ENCODE peak calls at places on chromosomes 5 and 9, in ten cellular contexts. One of them, this sample, is unnamed. For H3K27me3, the result is how much of the 10 kb centered on the place peaks cover.

GRCh38 chr5:34811691-34812090 is 27.3 kb upstream of the TTC23L start:
- DNase-seq in heart left ventricle: no peak
- DNase-seq in spleen: no peak
- DNase-seq in adrenal gland: no peak
- DNase-seq in prostate gland: no peak
- DNase-seq in transverse colon: no peak
- DNase-seq in stomach: no peak
- DNase-seq in breast epithelium: no peak
- DNase-seq in body of pancreas: no peak
- DNase-seq in IMR-90: no peak
- DNase-seq in this sample: no peak

GRCh38 chr5:57692582-57693487 is 210.2 kb upstream of the ACTBL2 start:
- DNase-seq in stomach: peak
- DNase-seq in IMR-90: peak
- DNase-seq in prostate gland: no peak
- DNase-seq in breast epithelium: peak
- DNase-seq in adrenal gland: peak
- DNase-seq in spleen: no peak
- DNase-seq in body of pancreas: peak
- DNase-seq in transverse colon: peak
- DNase-seq in heart left ventricle: peak
- DNase-seq in this sample: peak

GRCh38 chr9:114442022-114442421 is 54.2 kb upstream of the AKNA start:
- DNase-seq in prostate gland: no peak
- DNase-seq in IMR-90: no peak
- DNase-seq in breast epithelium: no peak
- DNase-seq in adrenal gland: no peak
- DNase-seq in body of pancreas: no peak
- DNase-seq in stomach: no peak
- DNase-seq in transverse colon: no peak
- DNase-seq in spleen: no peak
- DNase-seq in heart left ventricle: no peak
- DNase-seq in this sample: no peak

GRCh38 chr5:149633671-149634350 is 52.5 kb downstream of the ARHGEF37 start:
- DNase-seq in stomach: no peak
- DNase-seq in body of pancreas: no peak
- DNase-seq in IMR-90: peak
- DNase-seq in transverse colon: no peak
- DNase-seq in spleen: no peak
- DNase-seq in breast epithelium: no peak
- DNase-seq in adrenal gland: no peak
- DNase-seq in heart left ventricle: no peak
- DNase-seq in prostate gland: no peak
- DNase-seq in this sample: no peak

GRCh38 chr9:130104413-130105193 is 50.9 kb downstream of the GPR107 start:
- DNase-seq in breast epithelium: peak
- DNase-seq in spleen: no peak
- DNase-seq in transverse colon: no peak
- DNase-seq in IMR-90: no peak
- DNase-seq in heart left ventricle: no peak
- DNase-seq in prostate gland: no peak
- DNase-seq in body of pancreas: no peak
- DNase-seq in adrenal gland: no peak
- DNase-seq in stomach: no peak
- DNase-seq in this sample: no peak

GRCh38 chr9:112712678-112713077 is 5.2 kb downstream of the INIP start:
- DNase-seq in breast epithelium: no peak
- DNase-seq in heart left ventricle: no peak
- DNase-seq in body of pancreas: no peak
- DNase-seq in stomach: no peak
- DNase-seq in spleen: no peak
- DNase-seq in adrenal gland: no peak
- DNase-seq in IMR-90: no peak
- DNase-seq in transverse colon: no peak
- DNase-seq in prostate gland: no peak
- DNase-seq in this sample: no peak

GRCh38 chr9:101536351-101536750 is 2.7 kb downstream of the RNF20 start:
- DNase-seq in breast epithelium: no peak
- DNase-seq in adrenal gland: no peak
- DNase-seq in stomach: no peak
- DNase-seq in heart left ventricle: no peak
- DNase-seq in spleen: no peak
- DNase-seq in body of pancreas: no peak
- DNase-seq in IMR-90: peak
- DNase-seq in transverse colon: no peak
- DNase-seq in prostate gland: no peak
- DNase-seq in this sample: no peak

GRCh38 chr9:123478967-123479602 is 123.1 kb downstream of the CRB2 start:
- DNase-seq in breast epithelium: no peak
- DNase-seq in IMR-90: no peak
- DNase-seq in stomach: no peak
- DNase-seq in spleen: peak
- DNase-seq in prostate gland: no peak
- DNase-seq in transverse colon: no peak
- DNase-seq in body of pancreas: no peak
- DNase-seq in heart left ventricle: no peak
- DNase-seq in adrenal gland: no peak
- DNase-seq in this sample: no peak

GRCh38 chr5:126692971-126693370 is 84.0 kb upstream of the LMNB1 start:
- DNase-seq in body of pancreas: no peak
- DNase-seq in prostate gland: no peak
- DNase-seq in heart left ventricle: no peak
- DNase-seq in stomach: no peak
- DNase-seq in spleen: no peak
- DNase-seq in transverse colon: no peak
- DNase-seq in breast epithelium: no peak
- DNase-seq in IMR-90: no peak
- DNase-seq in adrenal gland: no peak
- DNase-seq in this sample: no peak

GRCh38 chr5:128144491-128144890 is 60.9 kb downstream of the SLC12A2 start:
- DNase-seq in heart left ventricle: no peak
- DNase-seq in stomach: no peak
- DNase-seq in IMR-90: peak
- DNase-seq in body of pancreas: no peak
- DNase-seq in spleen: no peak
- DNase-seq in transverse colon: no peak
- DNase-seq in prostate gland: no peak
- DNase-seq in adrenal gland: no peak
- DNase-seq in breast epithelium: no peak
- DNase-seq in this sample: no peak

GRCh38 chr9:13778486-13779110 is 499.1 kb upstream of the MPDZ start:
- DNase-seq in prostate gland: no peak
- DNase-seq in stomach: no peak
- DNase-seq in spleen: no peak
- DNase-seq in heart left ventricle: no peak
- DNase-seq in IMR-90: peak
- DNase-seq in adrenal gland: no peak
- DNase-seq in breast epithelium: no peak
- DNase-seq in transverse colon: no peak
- DNase-seq in body of pancreas: no peak
- DNase-seq in this sample: no peak

GRCh38 chr9:89744730-89745129 is 139.9 kb downstream of the GADD45G start:
- DNase-seq in heart left ventricle: no peak
- DNase-seq in prostate gland: no peak
- DNase-seq in adrenal gland: no peak
- DNase-seq in spleen: no peak
- DNase-seq in IMR-90: no peak
- DNase-seq in breast epithelium: no peak
- DNase-seq in body of pancreas: no peak
- DNase-seq in stomach: no peak
- DNase-seq in transverse colon: no peak
- DNase-seq in this sample: no peak

GRCh38 chr5:56269216-56269927 is 36.2 kb upstream of the ANKRD55 start:
- DNase-seq in body of pancreas: no peak
- DNase-seq in IMR-90: peak
- DNase-seq in heart left ventricle: no peak
- DNase-seq in spleen: no peak
- DNase-seq in breast epithelium: no peak
- DNase-seq in adrenal gland: no peak
- DNase-seq in transverse colon: no peak
- DNase-seq in stomach: no peak
- DNase-seq in prostate gland: no peak
- DNase-seq in this sample: peak

GRCh38 chr9:847505-847904 is 6.0 kb downstream of the DMRT1 start:
- DNase-seq in heart left ventricle: no peak
- DNase-seq in breast epithelium: no peak
- DNase-seq in IMR-90: no peak
- DNase-seq in transverse colon: no peak
- DNase-seq in adrenal gland: no peak
- DNase-seq in prostate gland: no peak
- DNase-seq in body of pancreas: no peak
- DNase-seq in spleen: no peak
- DNase-seq in stomach: no peak
- DNase-seq in this sample: no peak
- H3K27me3 ChIP-seq in heart left ventricle: under half
- H3K27me3 ChIP-seq in breast epithelium: under half
- H3K27me3 ChIP-seq in IMR-90: under half
- H3K27me3 ChIP-seq in transverse colon: half or more
- H3K27me3 ChIP-seq in adrenal gland: under half
- H3K27me3 ChIP-seq in prostate gland: under half
- H3K27me3 ChIP-seq in body of pancreas: under half
- H3K27me3 ChIP-seq in spleen: half or more
- H3K27me3 ChIP-seq in stomach: under half
- H3K27me3 ChIP-seq in this sample: under half

DNA sequence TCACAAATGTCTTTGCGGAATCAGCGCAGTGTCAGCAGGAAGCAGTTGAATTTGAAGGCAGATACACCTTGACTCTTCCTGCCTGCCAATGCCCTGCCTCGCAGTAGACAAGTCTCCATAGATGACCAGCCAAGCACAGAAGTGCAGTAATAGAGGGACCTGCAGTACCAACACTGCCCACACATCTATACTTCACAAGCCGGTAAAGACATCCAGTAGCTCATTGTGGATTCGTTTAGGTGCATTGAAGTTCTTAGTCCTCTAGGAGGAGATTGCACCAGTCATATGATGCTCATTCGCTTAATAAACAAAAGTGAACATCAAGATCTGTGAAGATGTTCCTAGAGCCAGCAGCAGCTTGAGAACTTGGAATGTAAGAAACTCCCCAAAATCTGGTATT is 7.1 kb upstream of the IFNA2 start:
- DNase-seq in adrenal gland: no peak
- DNase-seq in stomach: no peak
- DNase-seq in spleen: no peak
- DNase-seq in breast epithelium: no peak
- DNase-seq in prostate gland: no peak
- DNase-seq in IMR-90: no peak
- DNase-seq in heart left ventricle: no peak
- DNase-seq in transverse colon: no peak
- DNase-seq in body of pancreas: no peak
- DNase-seq in this sample: no peak
- TF ChIP-seq CTCF in adrenal gland: no peak
- TF ChIP-seq CTCF in stomach: no peak
- TF ChIP-seq CTCF in spleen: peak
- TF ChIP-seq CTCF in breast epithelium: peak
- TF ChIP-seq CTCF in prostate gland: no peak
- TF ChIP-seq CTCF in IMR-90: no peak
- TF ChIP-seq CTCF in heart left ventricle: no peak
- TF ChIP-seq CTCF in transverse colon: peak
- TF ChIP-seq CTCF in body of pancreas: no peak
- TF ChIP-seq CTCF in this sample: no peak

DNA sequence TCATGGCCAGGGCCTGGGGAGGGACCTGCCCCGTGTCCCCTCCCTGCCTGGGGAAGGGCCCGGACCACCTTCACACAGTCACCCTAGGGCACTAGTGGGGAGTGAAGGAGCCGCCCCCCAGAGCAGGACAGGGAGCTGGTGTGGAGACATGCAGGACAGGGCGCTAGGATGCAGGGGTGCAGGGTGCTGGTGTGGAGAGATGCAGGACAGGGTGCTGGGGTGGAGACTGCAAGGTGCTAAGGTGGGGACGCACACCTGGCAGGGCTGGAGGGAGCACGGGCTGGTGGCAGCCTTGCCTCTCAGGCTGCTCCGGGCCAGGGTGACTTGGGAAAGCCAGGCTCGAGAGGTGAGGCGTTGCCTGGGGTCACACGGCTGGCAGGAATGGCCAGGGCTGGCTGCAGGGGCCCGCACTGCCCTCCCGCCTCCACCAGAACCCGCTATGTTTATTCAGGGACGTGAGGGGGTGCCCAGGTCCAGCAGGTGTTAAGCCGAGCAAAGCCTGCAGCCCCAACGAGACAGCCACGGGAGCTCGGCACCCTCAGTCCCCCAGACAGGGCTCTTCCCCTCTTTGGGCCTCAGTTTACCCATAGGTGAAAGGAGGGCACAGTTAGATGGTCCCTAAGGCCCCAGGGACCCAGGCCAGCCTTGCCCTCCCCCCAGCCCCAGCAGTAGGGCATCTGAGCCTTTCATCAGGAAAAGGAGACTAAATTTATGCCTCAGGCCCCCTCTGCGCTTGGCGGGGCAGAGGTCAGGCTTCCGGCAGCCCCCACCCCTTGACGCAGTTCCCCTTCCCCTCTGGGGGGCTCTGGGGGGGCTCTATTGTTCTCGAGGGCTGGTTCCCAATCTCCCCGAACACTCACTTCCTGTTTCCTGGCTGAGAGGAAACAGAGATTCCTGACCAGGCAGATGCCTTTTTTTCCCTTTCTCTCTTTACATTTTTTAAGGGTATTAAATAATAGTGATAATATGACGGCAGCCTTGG is 7.2 kb upstream of the EGFL7 start:
- DNase-seq in stomach: no peak
- DNase-seq in prostate gland: no peak
- DNase-seq in body of pancreas: peak
- DNase-seq in transverse colon: no peak
- DNase-seq in heart left ventricle: peak
- DNase-seq in adrenal gland: no peak
- DNase-seq in IMR-90: no peak
- DNase-seq in spleen: peak
- DNase-seq in breast epithelium: no peak
- DNase-seq in this sample: no peak
- TF ChIP-seq POLR2A in stomach: no peak
- TF ChIP-seq POLR2A in prostate gland: no peak
- TF ChIP-seq POLR2A in body of pancreas: no peak
- TF ChIP-seq POLR2A in transverse colon: no peak
- TF ChIP-seq POLR2A in heart left ventricle: no peak
- TF ChIP-seq POLR2A in adrenal gland: no peak
- TF ChIP-seq POLR2A in IMR-90: no peak
- TF ChIP-seq POLR2A in spleen: no peak
- TF ChIP-seq POLR2A in breast epithelium: no peak
- TF ChIP-seq POLR2A in this sample: no peak

DNA sequence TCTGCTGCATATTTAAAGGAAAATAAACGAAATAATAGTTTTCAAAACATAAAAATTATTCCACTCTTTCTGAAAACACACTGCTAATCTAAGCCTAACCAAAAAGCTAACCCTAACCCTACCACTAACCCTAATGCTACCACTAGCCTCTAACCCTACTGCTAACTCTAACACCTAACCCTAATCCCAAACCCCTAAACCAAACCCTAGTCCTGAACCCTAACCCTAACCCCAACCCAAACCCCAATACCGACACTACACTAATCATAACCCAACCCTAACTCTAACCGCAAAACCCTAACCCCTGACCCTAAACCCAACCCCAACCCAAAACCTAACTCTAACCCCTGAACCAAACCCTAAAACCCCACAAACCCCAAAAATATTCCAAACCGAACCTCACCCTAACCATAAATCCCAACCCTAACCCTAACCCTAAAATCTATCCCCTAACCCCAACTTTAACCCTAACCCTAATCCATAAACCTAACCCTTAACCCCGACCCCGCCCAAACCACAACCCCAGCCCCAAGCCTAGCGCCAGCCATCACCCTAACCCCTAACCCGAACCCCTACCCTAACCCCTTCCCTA is 41.9 kb upstream of the PLEKHG4B start:
- DNase-seq in body of pancreas: no peak
- DNase-seq in adrenal gland: no peak
- DNase-seq in IMR-90: no peak
- DNase-seq in heart left ventricle: no peak
- DNase-seq in prostate gland: no peak
- DNase-seq in breast epithelium: no peak
- DNase-seq in stomach: no peak
- DNase-seq in spleen: no peak
- DNase-seq in transverse colon: no peak
- DNase-seq in this sample: no peak
- H3K27me3 ChIP-seq in body of pancreas: under half
- H3K27me3 ChIP-seq in adrenal gland: under half
- H3K27me3 ChIP-seq in IMR-90: under half
- H3K27me3 ChIP-seq in heart left ventricle: under half
- H3K27me3 ChIP-seq in prostate gland: under half
- H3K27me3 ChIP-seq in breast epithelium: under half
- H3K27me3 ChIP-seq in stomach: under half
- H3K27me3 ChIP-seq in spleen: under half
- H3K27me3 ChIP-seq in transverse colon: half or more
- H3K27me3 ChIP-seq in this sample: under half